ENCODE peak calls at places on chromosomes 11 and 22, in ten cellular contexts. L is epithelial cell of esophagus, K is hepatocyte, G is K562, Y is BJ, S is SK-N-SH, I is thoracic aorta, B is AG04450, R is HCT116, N is GM12878. Q is an unnamed sample.

GRCh38 chr11:96234866-96235441 is 108.0 kb downstream of the MAML2 start:
- DNase-seq in I (no peak), N (no peak), G (no peak), S (no peak), Y (no peak), B (no peak), L (no peak), R (no peak), K (no peak), Q (no peak)

GRCh38 chr11:133576351-133576750 is 44.0 kb upstream of the OPCML start:
- DNase-seq in Y (no peak), S (peak; percentile 17), K (no peak), I (no peak), B (no peak), G (no peak), R (no peak), N (no peak), L (no peak), Q (no peak)

GRCh38 chr11:1780700-1781592 is 17.2 kb upstream of the CTSD start:
- DNase-seq in B (no peak), S (peak; percentile 61), Y (no peak), R (no peak), K (no peak), G (no peak), L (no peak), I (no peak), N (no peak), Q (no peak)

GRCh38 chr11:19320764-19321163 is 80.0 kb upstream of the E2F8 start:
- DNase-seq in Y (no peak), L (no peak), N (no peak), S (no peak), B (no peak), I (no peak), R (no peak), G (no peak), K (no peak), Q (no peak)

GRCh38 chr22:39097098-39098020 is at the start of gene APOBEC3H:
- DNase-seq in S (no peak), N (no peak), K (no peak), G (no peak), L (peak; percentile 75), Y (no peak), R (peak; percentile 16), I (no peak), B (no peak), Q (peak; percentile 67)

GRCh38 chr22:27115816-27116256 is 458.4 kb downstream of the MIAT start:
- DNase-seq in S (no peak), G (no peak), I (no peak), B (no peak), K (peak; percentile 67), L (peak; percentile 63), R (peak; percentile 92), Y (no peak), N (no peak), Q (no peak)

GRCh38 chr11:15222777-15223176 is 108.1 kb downstream of the INSC start:
- DNase-seq in L (no peak), I (no peak), Y (no peak), R (no peak), S (no peak), B (no peak), G (no peak), K (no peak), N (no peak), Q (no peak)

GRCh38 chr22:37018086-37018814 is 997 bp downstream of the TST start:
- DNase-seq in N (no peak), L (no peak), Y (no peak), I (no peak), G (no peak), K (no peak), B (no peak), R (no peak), S (no peak), Q (no peak)

GRCh38 chr11:58513747-58514367 is 6.0 kb upstream of the OR5B21 start:
- DNase-seq in S (peak; percentile 29), K (peak; percentile 73), R (peak; percentile 64), L (peak; percentile 79), I (no peak), G (peak; percentile 26), B (peak; percentile 52), N (no peak), Y (peak; percentile 14), Q (no peak)

GRCh38 chr11:118996926-118997626 is 862 bp upstream of the CENATAC start:
- DNase-seq in B (no peak), R (no peak), I (no peak), K (no peak), N (peak; percentile 23), S (peak; percentile 66), G (peak; percentile 60), Y (no peak), L (peak; percentile 28), Q (peak; percentile 41)

DNA sequence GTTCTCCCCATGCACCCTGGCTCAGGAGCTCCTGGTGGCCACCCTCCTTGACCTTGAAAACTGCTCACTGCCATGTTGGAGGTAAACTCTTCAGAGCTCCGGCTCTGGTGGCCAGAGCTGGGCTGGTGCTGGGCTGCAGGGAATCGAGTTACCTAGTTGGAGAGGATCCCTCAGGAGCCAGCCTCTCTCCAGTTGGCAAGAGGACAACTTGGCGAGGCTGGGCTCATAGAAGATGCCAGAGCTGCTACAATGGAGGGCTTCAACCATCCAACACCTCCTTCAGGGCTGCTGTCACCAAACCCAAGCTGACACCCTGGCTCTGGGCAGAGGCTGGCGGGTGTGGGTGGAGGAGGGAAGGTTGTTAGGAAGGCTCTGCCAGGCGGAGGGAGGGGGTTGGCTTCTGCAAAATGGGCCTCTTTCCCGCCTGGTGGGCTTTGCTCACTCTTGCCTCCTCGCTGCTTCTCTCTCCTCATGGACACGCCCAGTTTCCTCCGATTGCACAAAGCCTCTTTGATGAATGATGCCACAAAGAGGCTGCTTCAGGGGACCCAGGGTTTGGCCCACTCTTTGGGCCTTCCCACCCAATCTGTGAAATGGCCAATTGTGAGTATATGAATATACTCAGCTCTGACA is 53.1 kb downstream of the THAP12 start:
- DNase-seq in L (no peak), Y (no peak), R (no peak), B (no peak), G (no peak), K (no peak), I (no peak), N (no peak), S (no peak), Q (no peak)
- H3K4me3 ChIP-seq in L (no peak overlapping the region), Y (no peak overlapping the region), R (no peak overlapping the region), B (no peak overlapping the region), G (no peak overlapping the region), K (no peak overlapping the region), I (no peak overlapping the region), N (no peak overlapping the region), S (no peak overlapping the region), Q (no peak overlapping the region)

GRCh38 chr11:88341852-88342251 is 4.3 kb upstream of the CTSC start:
- DNase-seq in K (no peak), Y (no peak), I (no peak), R (no peak), B (no peak), L (no peak), G (no peak), N (no peak), S (no peak), Q (no peak)
- TF ChIP-seq CTCF in K (no peak), Y (no peak), I (no peak), R (no peak), B (no peak), L (peak; percentile 4), G (peak; percentile 64), N (peak; percentile 2), S (no peak), Q (peak; percentile 45)

DNA sequence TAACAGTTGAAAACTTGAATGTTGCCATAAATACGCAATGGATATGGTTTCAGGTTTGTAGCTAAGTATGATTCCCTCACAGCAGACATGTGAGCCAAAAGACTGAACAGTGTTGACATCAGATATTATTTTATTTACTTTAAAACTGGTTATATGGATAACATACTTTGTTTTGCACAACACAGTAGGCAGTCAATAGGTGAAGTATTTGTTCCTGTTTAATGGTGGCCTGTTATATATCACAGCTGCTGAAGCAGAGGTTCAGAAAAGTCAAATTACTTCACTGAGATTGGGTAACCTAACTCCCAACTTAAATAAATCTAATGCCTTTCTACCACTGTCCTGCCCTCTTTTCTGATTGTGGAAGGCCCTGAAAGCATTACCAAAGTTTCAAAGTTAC is 44.6 kb downstream of the YAP1 start:
- DNase-seq in G (no peak), I (no peak), B (no peak), S (no peak), R (no peak), Y (no peak), N (no peak), L (no peak), K (no peak), Q (no peak)
- H3K4me3 ChIP-seq in G (no peak overlapping the region), I (no peak overlapping the region), B (no peak overlapping the region), S (no peak overlapping the region), R (no peak overlapping the region), Y (no peak overlapping the region), N (no peak overlapping the region), L (no peak overlapping the region), K (no peak overlapping the region), Q (no peak overlapping the region)

GRCh38 chr22:43829904-43830851 is 18.1 kb upstream of the EFCAB6 start:
- DNase-seq in N (no peak), L (no peak), K (peak; percentile 35), I (no peak), G (no peak), Y (no peak), R (no peak), S (peak; percentile 62), B (no peak), Q (no peak)

GRCh38 chr22:43829448-43829821 is 17.3 kb upstream of the EFCAB6 start:
- DNase-seq in I (no peak), B (no peak), L (no peak), Y (no peak), N (no peak), R (no peak), S (peak; percentile 89), K (peak; percentile 57), G (no peak), Q (no peak)

GRCh38 chr22:43827926-43828710 is 16.0 kb upstream of the EFCAB6 start:
- DNase-seq in Y (no peak), K (no peak), S (no peak), L (no peak), B (no peak), G (no peak), R (no peak), N (no peak), I (no peak), Q (no peak)

GRCh38 chr22:43827336-43827735 is 15.2 kb upstream of the EFCAB6 start:
- DNase-seq in N (no peak), B (no peak), R (no peak), L (no peak), S (no peak), Y (no peak), I (no peak), G (no peak), K (no peak), Q (no peak)

DNA sequence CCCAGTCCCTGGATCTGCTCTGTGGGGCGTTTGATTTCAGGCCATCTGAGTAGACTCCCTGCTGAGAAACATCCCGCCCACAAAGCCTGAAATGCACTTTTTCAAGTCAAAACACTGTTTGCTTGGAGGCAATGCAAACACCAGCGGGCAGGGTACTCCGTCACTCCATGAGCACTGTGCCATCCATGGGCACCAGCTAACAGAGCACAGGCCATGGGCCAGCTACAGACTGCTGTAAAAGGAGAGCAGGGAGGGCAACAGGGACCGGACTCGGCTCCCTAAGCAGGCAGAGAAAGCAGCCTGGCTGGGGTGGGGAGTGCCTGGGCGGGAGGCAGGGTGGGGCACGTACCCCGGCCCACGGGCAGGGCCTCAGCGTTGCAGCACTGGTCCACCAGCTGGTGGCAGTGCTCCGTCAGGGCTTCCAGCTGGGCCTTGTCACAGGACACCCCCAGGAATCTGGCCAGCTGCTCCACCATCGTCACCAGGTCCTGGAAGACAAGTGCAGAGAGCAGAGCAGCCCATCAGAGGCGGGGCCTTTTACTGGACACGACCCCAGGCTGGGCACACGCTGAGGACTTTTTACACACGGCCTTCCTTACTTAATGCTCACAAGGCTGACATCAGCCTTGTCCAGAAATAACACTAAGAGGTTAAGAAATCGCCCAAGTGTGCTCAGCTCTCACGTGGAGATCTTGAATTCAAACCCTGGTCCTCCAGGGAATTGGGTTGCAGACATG is 16.8 kb upstream of the EFCAB6 start:
- DNase-seq in B (no peak), L (no peak), N (no peak), I (no peak), R (no peak), Y (no peak), S (peak; percentile 61), K (peak; percentile 48), G (no peak), Q (no peak)
- TF ChIP-seq CTCF in B (peak; percentile 33), L (no peak), N (no peak), I (no peak), R (peak; percentile 14), Y (peak; percentile 42), S (no peak), K (peak; percentile 28), G (no peak), Q (peak; percentile 20)